ENCODE peak calls at places on chromosome 2, in four cellular contexts. R is activated T-helper 1 cell treated with Interleukin-2 at 50 U/mL for 16 hours, T is GM04503, K is B cell. G is an unnamed sample.

GRCh38 chr2:101884423-101884822 is 107.3 kb upstream of the IL1R2 start:
- DNase-seq in R (no peak), K (no peak), T (no peak), G (no peak)

GRCh38 chr2:201344663-201345366 is 12.3 kb downstream of the FLACC1 start:
- DNase-seq in R (no peak), T (no peak), K (no peak), G (no peak)

GRCh38 chr2:122908134-122908533 is 1117.0 kb upstream of the CNTNAP5 start:
- DNase-seq in K (no peak), R (no peak), T (no peak), G (no peak)

GRCh38 chr2:221752781-221753180 is 180.7 kb upstream of the EPHA4 start:
- DNase-seq in R (no peak), K (no peak), T (no peak), G (no peak)

GRCh38 chr2:132715554-132715953 is 45.5 kb upstream of the LYPD1 start:
- DNase-seq in T (no peak), K (no peak), R (no peak), G (no peak)

GRCh38 chr2:878245-878930 is 72.3 kb upstream of the SNTG2 start:
- DNase-seq in K (no peak), R (no peak), T (no peak), G (no peak)

GRCh38 chr2:81981616-81982015 is 1677.1 kb upstream of the LRRTM1 start:
- DNase-seq in R (no peak), T (no peak), K (no peak), G (no peak)

GRCh38 chr2:34107811-34108210 is 508.7 kb upstream of the FAM98A start:
- DNase-seq in T (no peak), K (no peak), R (no peak), G (no peak)

GRCh38 chr2:237092920-237093781 is 7.5 kb downstream of the COPS8 start:
- DNase-seq in R (no peak), K (no peak), T (no peak), G (no peak)

GRCh38 chr2:29123584-29124349 is 8.6 kb downstream of the CLIP4 start:
- DNase-seq in T (peak), K (no peak), R (no peak), G (no peak)

GRCh38 chr2:96702098-96702785 is 37.6 kb downstream of the LMAN2L start:
- DNase-seq in T (no peak), K (no peak), R (no peak), G (no peak)

GRCh38 chr2:236161082-236161462 is 7.1 kb downstream of the GBX2 start:
- DNase-seq in R (no peak), T (no peak), K (no peak), G (no peak)

GRCh38 chr2:100418563-100418962 is 1.1 kb upstream of the CHST10 start:
- DNase-seq in R (no peak), K (no peak), T (no peak), G (no peak)

GRCh38 chr2:67289921-67290371 is 107.2 kb upstream of the ETAA1 start:
- DNase-seq in R (no peak), T (peak), K (no peak), G (no peak)

GRCh38 chr2:152594022-152594712 is 123.1 kb downstream of the PRPF40A start:
- DNase-seq in T (no peak), R (no peak), K (peak), G (peak)

GRCh38 chr2:235011929-235012631 is 60.3 kb downstream of the SH3BP4 start:
- DNase-seq in K (no peak), T (no peak), R (no peak), G (no peak)

GRCh38 chr2:160695402-160696060 is 201.9 kb upstream of the RBMS1 start:
- DNase-seq in T (no peak), K (no peak), R (no peak), G (no peak)

GRCh38 chr2:105744909-105745853 is at the start of gene NCK2:
- DNase-seq in T (no peak), K (no peak), R (no peak), G (peak)

GRCh38 chr2:187799601-187800000 is 245.4 kb upstream of the TFPI start:
- DNase-seq in R (no peak), T (no peak), K (no peak), G (no peak)

GRCh38 chr2:179444056-179444455 is 179.4 kb upstream of the SESTD1 start:
- DNase-seq in K (no peak), R (no peak), T (no peak), G (no peak)

GRCh38 chr2:175931751-175932295 is 70.2 kb downstream of the LNPK start:
- DNase-seq in R (no peak), K (no peak), T (peak), G (no peak)

GRCh38 chr2:75729861-75730260 is 19.1 kb upstream of the GCFC2 start:
- DNase-seq in T (no peak), R (no peak), K (no peak), G (no peak)

GRCh38 chr2:54454548-54454921 is 1.6 kb upstream of the SPTBN1 start:
- DNase-seq in R (no peak), K (no peak), T (no peak), G (no peak)

GRCh38 chr2:3283206-3283605 is 94.4 kb downstream of the EIPR1 start:
- DNase-seq in T (no peak), R (no peak), K (no peak), G (no peak)

GRCh38 chr2:131413148-131413747 is 49.3 kb upstream of the RAB6D start:
- DNase-seq in T (peak), K (no peak), R (no peak), G (peak)

GRCh38 chr2:42359304-42359749 is 1.7 kb downstream of the COX7A2L start:
- DNase-seq in K (no peak), R (no peak), T (no peak), G (no peak)

GRCh38 chr2:108626993-108627392 is 92.3 kb upstream of the RANBP2 start:
- DNase-seq in R (no peak), T (no peak), K (no peak), G (no peak)

GRCh38 chr2:156445311-156446218 is 9.4 kb downstream of the GPD2 start:
- DNase-seq in T (peak), K (no peak), R (no peak), G (no peak)

GRCh38 chr2:200159366-200159720 is 147.2 kb upstream of the SPATS2L start:
- DNase-seq in T (peak), K (no peak), R (no peak), G (no peak)